ENCODE peak calls at places on chromosomes 7 and 10, in seven cellular contexts. One of them, this sample, is unnamed.
A peak's percentile ranks its signal among the peaks of the same experiment; 100 is the strongest.

GRCh38 chr7:101913247-101913721 is 95.9 kb downstream of the CUX1 start:
- DNase-seq in GM23248: no peak
- DNase-seq in PC-3: no peak
- DNase-seq in HCT116: no peak
- DNase-seq in GM23338: no peak
- DNase-seq in hepatocyte: no peak
- DNase-seq in neural progenitor cell: no peak
- DNase-seq in this sample: no peak

GRCh38 chr7:14332155-14332554 is 342.7 kb upstream of the ETV1 start:
- DNase-seq in neural progenitor cell: no peak
- DNase-seq in PC-3: no peak
- DNase-seq in GM23248: peak; percentile 32
- DNase-seq in HCT116: no peak
- DNase-seq in GM23338: peak; percentile 17
- DNase-seq in hepatocyte: peak; percentile 12
- DNase-seq in this sample: no peak

GRCh38 chr7:131945313-131945831 is 388.9 kb upstream of the PODXL start:
- DNase-seq in GM23248: peak; percentile 69
- DNase-seq in HCT116: peak; percentile 15
- DNase-seq in hepatocyte: peak; percentile 84
- DNase-seq in PC-3: peak; percentile 67
- DNase-seq in neural progenitor cell: peak; percentile 92
- DNase-seq in GM23338: peak; percentile 95
- DNase-seq in this sample: peak; percentile 67

GRCh38 chr10:89601728-89602361 is 43.2 kb downstream of the PANK1 start:
- DNase-seq in PC-3: no peak
- DNase-seq in neural progenitor cell: no peak
- DNase-seq in hepatocyte: no peak
- DNase-seq in GM23248: no peak
- DNase-seq in GM23338: no peak
- DNase-seq in HCT116: no peak
- DNase-seq in this sample: no peak

GRCh38 chr7:36084485-36085091 is 68.5 kb upstream of the EEPD1 start:
- DNase-seq in GM23338: peak; percentile 76
- DNase-seq in HCT116: peak; percentile 52
- DNase-seq in neural progenitor cell: peak; percentile 68
- DNase-seq in GM23248: peak; percentile 53
- DNase-seq in hepatocyte: peak; percentile 70
- DNase-seq in PC-3: peak; percentile 55
- DNase-seq in this sample: no peak

GRCh38 chr10:100338434-100339036 is 8.5 kb upstream of the SCD start:
- DNase-seq in HCT116: peak; percentile 56
- DNase-seq in hepatocyte: peak; percentile 85
- DNase-seq in GM23248: peak; percentile 75
- DNase-seq in neural progenitor cell: peak; percentile 81
- DNase-seq in GM23338: peak; percentile 88
- DNase-seq in PC-3: peak; percentile 70
- DNase-seq in this sample: peak; percentile 74

GRCh38 chr7:94149776-94150545 is 145.8 kb upstream of the BET1 start:
- DNase-seq in HCT116: no peak
- DNase-seq in hepatocyte: no peak
- DNase-seq in PC-3: no peak
- DNase-seq in neural progenitor cell: no peak
- DNase-seq in GM23338: no peak
- DNase-seq in GM23248: peak; percentile 39
- DNase-seq in this sample: no peak

GRCh38 chr10:71243756-71244637 is 31.6 kb downstream of the UNC5B start:
- DNase-seq in GM23248: peak; percentile 85
- DNase-seq in PC-3: peak; percentile 29
- DNase-seq in neural progenitor cell: no peak
- DNase-seq in HCT116: no peak
- DNase-seq in hepatocyte: no peak
- DNase-seq in GM23338: no peak
- DNase-seq in this sample: no peak

GRCh38 chr10:133009218-133009954 is 67.0 kb upstream of the CFAP46 start:
- DNase-seq in hepatocyte: peak; percentile 59
- DNase-seq in GM23248: peak; percentile 56
- DNase-seq in neural progenitor cell: no peak
- DNase-seq in GM23338: no peak
- DNase-seq in PC-3: peak; percentile 27
- DNase-seq in HCT116: no peak
- DNase-seq in this sample: no peak

GRCh38 chr10:69324583-69324982 is 46.3 kb downstream of the HK1 start:
- DNase-seq in neural progenitor cell: no peak
- DNase-seq in GM23338: no peak
- DNase-seq in hepatocyte: no peak
- DNase-seq in PC-3: no peak
- DNase-seq in GM23248: no peak
- DNase-seq in HCT116: no peak
- DNase-seq in this sample: no peak
- H3K27ac ChIP-seq in neural progenitor cell: no peak overlapping the region
- H3K27ac ChIP-seq in GM23338: peak overlapping the region; percentile 53
- H3K27ac ChIP-seq in hepatocyte: no peak overlapping the region
- H3K27ac ChIP-seq in PC-3: no peak overlapping the region
- H3K27ac ChIP-seq in GM23248: no peak overlapping the region
- H3K27ac ChIP-seq in HCT116: no peak overlapping the region
- H3K27ac ChIP-seq in this sample: no peak overlapping the region

GRCh38 chr7:45156516-45157272 is 897 bp upstream of the RAMP3 start:
- DNase-seq in hepatocyte: no peak
- DNase-seq in PC-3: no peak
- DNase-seq in GM23338: no peak
- DNase-seq in neural progenitor cell: no peak
- DNase-seq in GM23248: no peak
- DNase-seq in HCT116: no peak
- DNase-seq in this sample: no peak
- TF ChIP-seq EZH2 in hepatocyte: no peak
- TF ChIP-seq EZH2 in PC-3: no peak
- TF ChIP-seq EZH2 in GM23338: no peak
- TF ChIP-seq EZH2 in neural progenitor cell: no peak
- TF ChIP-seq EZH2 in GM23248: no peak
- TF ChIP-seq EZH2 in HCT116: no peak
- TF ChIP-seq EZH2 in this sample: no peak

GRCh38 chr10:103451871-103452713 is at the start of gene CALHM2:
- DNase-seq in GM23248: peak; percentile 84
- DNase-seq in hepatocyte: peak; percentile 77
- DNase-seq in neural progenitor cell: peak; percentile 62
- DNase-seq in PC-3: no peak
- DNase-seq in HCT116: no peak
- DNase-seq in GM23338: peak; percentile 75
- DNase-seq in this sample: peak; percentile 57
- TF ChIP-seq EZH2phosphoT487 in GM23248: no peak
- TF ChIP-seq EZH2phosphoT487 in hepatocyte: no peak
- TF ChIP-seq EZH2phosphoT487 in neural progenitor cell: no peak
- TF ChIP-seq EZH2phosphoT487 in PC-3: no peak
- TF ChIP-seq EZH2phosphoT487 in HCT116: no peak
- TF ChIP-seq EZH2phosphoT487 in GM23338: no peak
- TF ChIP-seq EZH2phosphoT487 in this sample: no peak

GRCh38 chr7:114629762-114630161 is 215.1 kb downstream of the FOXP2 start:
- DNase-seq in neural progenitor cell: peak; percentile 24
- DNase-seq in GM23338: peak; percentile 45
- DNase-seq in hepatocyte: no peak
- DNase-seq in PC-3: no peak
- DNase-seq in HCT116: no peak
- DNase-seq in GM23248: no peak
- DNase-seq in this sample: no peak

GRCh38 chr7:114627231-114627630 is 212.6 kb downstream of the FOXP2 start:
- DNase-seq in neural progenitor cell: no peak
- DNase-seq in GM23248: no peak
- DNase-seq in GM23338: no peak
- DNase-seq in hepatocyte: no peak
- DNase-seq in PC-3: no peak
- DNase-seq in HCT116: no peak
- DNase-seq in this sample: no peak

GRCh38 chr7:114628362-114628761 is 213.7 kb downstream of the FOXP2 start:
- DNase-seq in GM23338: no peak
- DNase-seq in HCT116: no peak
- DNase-seq in PC-3: no peak
- DNase-seq in GM23248: no peak
- DNase-seq in neural progenitor cell: no peak
- DNase-seq in hepatocyte: no peak
- DNase-seq in this sample: no peak

GRCh38 chr7:114631249-114631822 is 216.7 kb downstream of the FOXP2 start:
- DNase-seq in HCT116: no peak
- DNase-seq in GM23248: no peak
- DNase-seq in PC-3: no peak
- DNase-seq in hepatocyte: no peak
- DNase-seq in neural progenitor cell: no peak
- DNase-seq in GM23338: peak; percentile 4
- DNase-seq in this sample: no peak

DNA sequence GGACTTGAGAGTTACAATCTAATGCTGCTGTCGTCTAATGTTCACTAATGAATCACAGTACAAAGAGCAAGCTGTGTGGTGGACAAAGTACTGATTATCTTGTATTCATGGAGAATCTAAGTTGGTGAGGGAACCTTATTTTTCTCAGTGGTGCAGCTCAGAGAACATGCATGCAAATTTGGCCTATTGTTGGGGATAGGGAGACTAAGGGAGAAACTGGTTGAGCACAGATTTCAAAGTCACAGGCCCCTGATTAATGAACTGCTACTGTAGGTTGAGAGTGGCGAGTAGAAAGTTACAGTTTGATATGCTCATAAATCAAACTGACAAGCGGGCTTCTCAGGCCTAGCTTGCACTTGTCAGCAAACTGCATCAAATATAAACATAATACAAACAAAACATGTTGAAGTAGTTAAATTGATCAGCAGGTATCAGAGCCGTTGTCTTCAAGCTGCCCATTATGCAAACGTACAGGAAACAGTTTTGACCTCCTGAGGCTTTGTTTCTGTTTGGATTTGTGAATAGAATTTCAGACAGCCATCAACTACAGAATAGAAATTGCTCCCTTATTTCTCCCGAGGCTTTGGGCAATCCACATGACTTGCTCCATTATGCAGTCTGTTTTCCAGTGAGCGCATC is 215.7 kb downstream of the FOXP2 start:
- DNase-seq in neural progenitor cell: peak; percentile 36
- DNase-seq in hepatocyte: peak; percentile 12
- DNase-seq in HCT116: no peak
- DNase-seq in GM23338: peak; percentile 27
- DNase-seq in GM23248: no peak
- DNase-seq in PC-3: no peak
- DNase-seq in this sample: no peak
- H3K27ac ChIP-seq in neural progenitor cell: peak overlapping the region; percentile 24
- H3K27ac ChIP-seq in hepatocyte: no peak overlapping the region
- H3K27ac ChIP-seq in HCT116: no peak overlapping the region
- H3K27ac ChIP-seq in GM23338: peak overlapping the region; percentile 74
- H3K27ac ChIP-seq in GM23248: no peak overlapping the region
- H3K27ac ChIP-seq in PC-3: no peak overlapping the region
- H3K27ac ChIP-seq in this sample: no peak overlapping the region

DNA sequence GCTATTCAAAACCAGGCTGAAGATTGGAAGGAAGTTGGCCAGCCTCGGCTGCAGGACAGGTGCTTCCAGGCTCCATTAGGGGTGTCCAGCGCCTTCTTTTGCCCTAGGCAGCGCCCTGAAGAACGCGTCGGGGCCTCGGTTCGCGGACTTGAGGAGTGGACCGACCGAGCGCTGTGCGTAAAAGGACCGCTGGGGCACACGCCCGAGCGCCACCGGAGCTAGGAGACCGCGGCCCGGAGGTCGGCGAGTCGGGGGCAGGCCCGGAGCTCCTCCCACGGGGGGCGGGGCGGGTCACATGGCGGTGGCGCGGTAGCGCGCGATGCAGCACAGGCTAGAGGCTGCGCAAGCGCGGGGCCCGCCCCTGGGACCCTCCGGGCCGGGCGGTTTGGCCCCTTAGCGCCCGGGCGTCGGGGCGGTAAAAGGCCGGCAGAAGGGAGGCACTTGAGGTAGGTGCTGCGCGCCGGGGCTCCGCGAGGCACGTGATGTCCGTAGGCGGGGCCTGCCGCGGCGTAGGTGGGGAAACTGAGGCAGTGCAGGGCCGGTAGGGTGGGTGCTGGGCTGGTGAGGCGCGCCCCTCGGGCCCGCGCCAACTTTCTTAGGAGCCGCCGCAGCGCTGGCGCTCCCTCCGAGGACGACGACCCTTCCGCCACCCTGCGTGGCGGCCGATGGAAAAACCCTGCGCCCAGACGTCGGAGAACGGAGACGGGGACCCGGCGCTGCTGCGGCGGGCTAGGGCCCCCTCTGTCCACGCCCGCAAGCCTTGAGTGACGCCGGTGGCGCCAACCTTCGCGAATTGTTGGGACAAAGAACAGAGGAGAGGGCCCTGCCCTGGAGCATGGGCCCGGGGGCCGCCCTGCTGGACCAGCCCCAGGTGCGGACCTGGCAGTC is at the start of gene PRXL2A:
- DNase-seq in HCT116: no peak
- DNase-seq in GM23248: peak; percentile 12
- DNase-seq in PC-3: no peak
- DNase-seq in hepatocyte: peak; percentile 94
- DNase-seq in GM23338: peak; percentile 93
- DNase-seq in neural progenitor cell: peak; percentile 96
- DNase-seq in this sample: peak; percentile 78
- TF ChIP-seq EZH2 in HCT116: no peak
- TF ChIP-seq EZH2 in GM23248: peak; percentile 8
- TF ChIP-seq EZH2 in PC-3: no peak
- TF ChIP-seq EZH2 in hepatocyte: no peak
- TF ChIP-seq EZH2 in GM23338: no peak
- TF ChIP-seq EZH2 in neural progenitor cell: no peak
- TF ChIP-seq EZH2 in this sample: no peak

GRCh38 chr7:139078399-139078798 is 31.1 kb downstream of the ZC3HAV1 start:
- DNase-seq in neural progenitor cell: no peak
- DNase-seq in GM23248: peak; percentile 62
- DNase-seq in hepatocyte: no peak
- DNase-seq in PC-3: peak; percentile 10
- DNase-seq in GM23338: no peak
- DNase-seq in HCT116: no peak
- DNase-seq in this sample: no peak
- TF ChIP-seq EZH2phosphoT487 in neural progenitor cell: no peak
- TF ChIP-seq EZH2phosphoT487 in GM23248: no peak
- TF ChIP-seq EZH2phosphoT487 in hepatocyte: no peak
- TF ChIP-seq EZH2phosphoT487 in PC-3: no peak
- TF ChIP-seq EZH2phosphoT487 in GM23338: no peak
- TF ChIP-seq EZH2phosphoT487 in HCT116: no peak
- TF ChIP-seq EZH2phosphoT487 in this sample: no peak

GRCh38 chr7:100577103-100577502 is 3.4 kb upstream of the SAP25 start:
- DNase-seq in HCT116: no peak
- DNase-seq in neural progenitor cell: no peak
- DNase-seq in GM23338: no peak
- DNase-seq in GM23248: no peak
- DNase-seq in hepatocyte: no peak
- DNase-seq in PC-3: no peak
- DNase-seq in this sample: no peak
- H3K27ac ChIP-seq in HCT116: no peak overlapping the region
- H3K27ac ChIP-seq in neural progenitor cell: no peak overlapping the region
- H3K27ac ChIP-seq in GM23338: no peak overlapping the region
- H3K27ac ChIP-seq in GM23248: no peak overlapping the region
- H3K27ac ChIP-seq in hepatocyte: no peak overlapping the region
- H3K27ac ChIP-seq in PC-3: no peak overlapping the region
- H3K27ac ChIP-seq in this sample: no peak overlapping the region

GRCh38 chr7:50400114-50400513 is 50.0 kb downstream of the FIGNL1 start:
- DNase-seq in GM23338: no peak
- DNase-seq in GM23248: no peak
- DNase-seq in PC-3: no peak
- DNase-seq in neural progenitor cell: no peak
- DNase-seq in HCT116: no peak
- DNase-seq in hepatocyte: no peak
- DNase-seq in this sample: no peak
- TF ChIP-seq EZH2 in GM23338: no peak
- TF ChIP-seq EZH2 in GM23248: no peak
- TF ChIP-seq EZH2 in PC-3: no peak
- TF ChIP-seq EZH2 in neural progenitor cell: no peak
- TF ChIP-seq EZH2 in HCT116: no peak
- TF ChIP-seq EZH2 in hepatocyte: no peak
- TF ChIP-seq EZH2 in this sample: no peak

GRCh38 chr7:8065356-8065813 is 96.8 kb downstream of the GLCCI1 start:
- DNase-seq in GM23248: peak; percentile 80
- DNase-seq in hepatocyte: no peak
- DNase-seq in GM23338: no peak
- DNase-seq in neural progenitor cell: no peak
- DNase-seq in PC-3: no peak
- DNase-seq in HCT116: no peak
- DNase-seq in this sample: no peak
- TF ChIP-seq EZH2phosphoT487 in GM23248: no peak
- TF ChIP-seq EZH2phosphoT487 in hepatocyte: no peak
- TF ChIP-seq EZH2phosphoT487 in GM23338: no peak
- TF ChIP-seq EZH2phosphoT487 in neural progenitor cell: no peak
- TF ChIP-seq EZH2phosphoT487 in PC-3: no peak
- TF ChIP-seq EZH2phosphoT487 in HCT116: no peak
- TF ChIP-seq EZH2phosphoT487 in this sample: no peak

This sample was measured in MM.1S.